ENCODE peak calls at places on chromosomes 12 and 14, in six cellular contexts. T, V, W, C, L and O are unnamed samples.

GRCh38 chr12:6778212-6778570 is 5.9 kb downstream of the LAG3 start:
- DNase-seq in C (no peak), L (no peak), T (no peak), V (no peak), W (peak), O (peak)

GRCh38 chr12:58296818-58297217 is 355.5 kb downstream of the ATP23 start:
- DNase-seq in V (no peak), L (no peak), C (no peak), T (no peak), W (peak), O (peak)

GRCh38 chr12:79020106-79020505 is 155.5 kb downstream of the SYT1 start:
- DNase-seq in C (no peak), V (no peak), L (no peak), T (no peak), W (no peak), O (no peak)

GRCh38 chr12:71517145-71517846 is 77.7 kb downstream of the LGR5 start:
- DNase-seq in W (no peak), C (no peak), T (no peak), V (no peak), L (no peak), O (no peak)

GRCh38 chr12:3551386-3551785 is 60.4 kb downstream of the PRMT8 start:
- DNase-seq in T (no peak), W (no peak), C (no peak), V (no peak), L (no peak), O (no peak)

GRCh38 chr12:50764861-50765324 is 992 bp downstream of the ATF1 start:
- DNase-seq in V (peak), T (no peak), L (peak), C (no peak), W (no peak), O (no peak)

GRCh38 chr12:26044007-26044394 is 80.8 kb downstream of the BHLHE41 start:
- DNase-seq in C (no peak), L (no peak), V (no peak), T (no peak), W (no peak), O (no peak)

GRCh38 chr12:46209165-46209564 is 59.7 kb downstream of the SLC38A1 start:
- DNase-seq in T (no peak), V (no peak), C (no peak), W (no peak), L (no peak), O (no peak)

GRCh38 chr12:115623764-115624334 is 653.6 kb downstream of the MED13L start:
- DNase-seq in V (no peak), L (no peak), C (no peak), W (peak), T (no peak), O (peak)

GRCh38 chr14:55730602-55731001 is 150.6 kb downstream of the KTN1 start:
- DNase-seq in V (no peak), W (no peak), C (no peak), L (no peak), T (no peak), O (no peak)

GRCh38 chr12:75457191-75457590 is 23.4 kb upstream of the GLIPR1 start:
- DNase-seq in V (no peak), T (no peak), W (no peak), C (no peak), L (peak), O (no peak)

GRCh38 chr12:72077111-72077820 is 138.6 kb downstream of the TPH2 start:
- DNase-seq in L (no peak), T (no peak), V (no peak), C (no peak), W (no peak), O (no peak)

GRCh38 chr12:96400631-96401060 is 407 bp upstream of the CDK17 start:
- DNase-seq in L (no peak), C (no peak), T (no peak), V (no peak), W (peak), O (no peak)